ENCODE peak calls at places on chromosomes 3 and 15, in nine cellular contexts. Y, Z, H, V, X, O, L, P and W are unnamed samples.

GRCh38 chr3:70064194-70064787 is 64.8 kb downstream of the SAMMSON start:
- DNase-seq in H (no peak), Z (peak; percentile 42), X (no peak), L (peak; percentile 7), Y (no peak), P (peak; percentile 20), O (no peak), V (no peak), W (peak; percentile 43)

GRCh38 chr3:146334151-146334550 is 83.2 kb upstream of the PLSCR4 start:
- DNase-seq in O (no peak), L (no peak), H (no peak), Z (peak; percentile 39), X (peak; percentile 44), V (no peak), P (peak; percentile 25), Y (no peak), W (no peak)

GRCh38 chr3:179895367-179895766 is 141.4 kb downstream of the PEX5L start:
- DNase-seq in P (no peak), V (no peak), H (no peak), O (no peak), X (no peak), L (no peak), Z (no peak), Y (no peak), W (no peak)

GRCh38 chr15:82414536-82415191 is 15.0 kb upstream of the GOLGA6L9 start:
- DNase-seq in Z (no peak), O (no peak), X (no peak), V (no peak), L (no peak), H (no peak), Y (no peak), P (no peak), W (no peak)

GRCh38 chr15:52529940-52530339 is 1.3 kb upstream of the MYO5A start:
- DNase-seq in Y (no peak), P (no peak), O (no peak), H (no peak), V (no peak), Z (no peak), X (no peak), L (no peak), W (no peak)

GRCh38 chr3:126781889-126782491 is 78.0 kb downstream of the CHCHD6 start:
- DNase-seq in O (no peak), V (no peak), P (no peak), X (no peak), H (no peak), L (no peak), Z (no peak), Y (no peak), W (no peak)

GRCh38 chr3:153003860-153004259 is 158.2 kb upstream of the RAP2B start:
- DNase-seq in L (no peak), P (no peak), H (no peak), V (no peak), O (no peak), Z (no peak), Y (no peak), X (no peak), W (no peak)

GRCh38 chr15:33145447-33145846 is 49.1 kb downstream of the FMN1 start:
- DNase-seq in Y (no peak), Z (no peak), L (no peak), H (no peak), X (no peak), V (no peak), P (no peak), O (no peak), W (no peak)

DNA sequence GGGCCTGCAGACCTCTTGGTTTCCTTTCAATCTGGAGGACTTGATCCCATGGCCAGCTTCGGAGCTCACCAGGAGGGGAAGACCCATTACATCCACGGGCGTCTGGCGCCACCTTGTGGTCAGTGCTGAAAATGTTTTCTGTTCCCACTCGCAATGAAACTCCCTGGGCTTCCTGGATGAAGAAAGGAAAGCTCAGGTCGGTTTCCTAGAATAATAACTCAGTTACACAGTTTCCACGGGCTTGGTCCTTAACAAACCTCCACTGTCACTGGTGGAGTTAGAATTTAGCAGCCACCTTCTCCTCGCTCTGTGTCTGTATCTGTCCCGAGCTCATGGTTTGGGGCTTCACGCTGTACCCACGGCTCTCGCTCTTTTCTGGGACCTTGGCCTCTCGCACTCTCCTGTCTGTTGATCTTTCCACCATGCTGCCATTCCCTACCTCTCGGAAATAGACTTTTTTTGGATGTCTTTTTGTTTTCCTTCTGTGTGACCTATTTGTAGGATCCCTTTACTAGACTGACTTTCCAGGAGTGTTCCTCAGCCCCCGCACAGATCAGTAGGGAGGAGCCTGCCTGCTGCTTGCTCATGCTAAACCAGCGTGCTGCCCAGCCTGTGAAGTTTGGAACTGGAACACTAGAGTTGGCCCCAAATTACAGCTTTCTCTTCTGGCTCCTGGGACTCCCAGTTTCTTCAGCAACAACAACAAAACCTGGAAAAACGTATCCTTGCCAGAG is 56.3 kb downstream of the IL20RB start:
- DNase-seq in H (peak; percentile 94), P (peak; percentile 91), O (peak; percentile 65), Y (peak; percentile 91), X (peak; percentile 93), Z (peak; percentile 96), L (peak; percentile 79), V (peak; percentile 94), W (peak; percentile 77)
- TF ChIP-seq POLR2A in H (no peak), P (no peak), O (no peak), Y (peak; percentile 24), X (no peak), Z (no peak), L (peak; percentile 46), V (no peak), W (no peak)

GRCh38 chr15:40437754-40438687 is 2.7 kb upstream of the BAHD1 start:
- DNase-seq in Y (no peak), Z (peak; percentile 46), O (no peak), V (no peak), H (no peak), P (no peak), L (no peak), X (peak; percentile 43), W (peak; percentile 43)

GRCh38 chr15:40441012-40441735 is 421 bp downstream of the BAHD1 start:
- DNase-seq in L (peak; percentile 73), X (no peak), O (no peak), H (no peak), V (no peak), Y (peak; percentile 27), Z (no peak), P (no peak), W (peak; percentile 66)

GRCh38 chr15:40438712-40439111 is 2.0 kb upstream of the BAHD1 start:
- DNase-seq in X (peak; percentile 58), Y (no peak), H (no peak), O (no peak), P (no peak), Z (peak; percentile 60), V (no peak), L (no peak), W (no peak)

GRCh38 chr15:40440300-40441011 is at the start of gene BAHD1:
- DNase-seq in L (peak; percentile 98), V (peak; percentile 98), H (peak; percentile 97), X (peak; percentile 99), P (peak; percentile 96), O (peak; percentile 100), Z (peak; percentile 98), Y (peak; percentile 91), W (peak; percentile 97)

GRCh38 chr15:40439461-40440299 is 1.1 kb upstream of the BAHD1 start:
- DNase-seq in L (peak; percentile 69), Z (peak; percentile 81), X (peak; percentile 77), V (peak; percentile 68), Y (no peak), H (no peak), O (no peak), P (peak; percentile 57), W (peak; percentile 67)
- TF ChIP-seq POLR2A in L (peak; percentile 67), Z (no peak), X (peak; percentile 28), V (no peak), Y (no peak), H (no peak), O (no peak), P (no peak), W (no peak)

GRCh38 chr3:128878011-128878457 is 1.4 kb upstream of the ACAD9 start:
- DNase-seq in H (no peak), Y (no peak), O (no peak), Z (no peak), P (no peak), V (no peak), L (no peak), X (no peak), W (no peak)

GRCh38 chr3:128874481-128875180 is 4.8 kb upstream of the ACAD9 start:
- DNase-seq in O (no peak), H (no peak), L (no peak), Z (no peak), P (no peak), Y (no peak), X (no peak), V (no peak), W (no peak)

GRCh38 chr3:128873623-128874022 is 5.8 kb upstream of the ACAD9 start:
- DNase-seq in O (no peak), Y (no peak), Z (no peak), V (no peak), X (no peak), P (no peak), H (no peak), L (no peak), W (no peak)

GRCh38 chr3:128872744-128873143 is 6.7 kb upstream of the ACAD9 start:
- DNase-seq in H (no peak), Y (no peak), V (no peak), Z (no peak), L (no peak), P (no peak), O (no peak), X (no peak), W (peak; percentile 24)

GRCh38 chr3:128875556-128876120 is 3.8 kb upstream of the ACAD9 start:
- DNase-seq in V (peak; percentile 29), H (no peak), Y (no peak), Z (peak; percentile 63), P (no peak), X (no peak), O (no peak), L (peak; percentile 45), W (peak; percentile 66)
- TF ChIP-seq POLR2A in V (no peak), H (no peak), Y (no peak), Z (no peak), P (no peak), X (no peak), O (no peak), L (no peak), W (no peak)

GRCh38 chr3:47008851-47009224 is 29.4 kb downstream of the NBEAL2 start:
- DNase-seq in Y (no peak), Z (no peak), X (no peak), V (no peak), L (no peak), H (no peak), P (no peak), O (no peak), W (no peak)

GRCh38 chr3:47010050-47010712 is 30.7 kb downstream of the NBEAL2 start:
- DNase-seq in P (no peak), Y (no peak), L (no peak), Z (no peak), V (peak; percentile 11), O (no peak), H (peak; percentile 64), X (no peak), W (no peak)

GRCh38 chr3:47008258-47008671 is 28.8 kb downstream of the NBEAL2 start:
- DNase-seq in H (peak; percentile 62), Y (no peak), L (no peak), Z (no peak), P (no peak), V (peak; percentile 7), X (no peak), O (no peak), W (no peak)

GRCh38 chr3:47010910-47011309 is 31.4 kb downstream of the NBEAL2 start:
- DNase-seq in X (no peak), L (no peak), Z (no peak), Y (no peak), O (no peak), P (no peak), H (no peak), V (no peak), W (no peak)

GRCh38 chr3:47009225-47010049 is 30.0 kb downstream of the NBEAL2 start:
- DNase-seq in L (no peak), H (peak; percentile 92), V (peak; percentile 85), P (peak; percentile 91), X (peak; percentile 94), Y (peak; percentile 80), Z (peak; percentile 91), O (peak; percentile 97), W (peak; percentile 97)
- TF ChIP-seq POLR2A in L (no peak), H (peak; percentile 39), V (peak; percentile 59), P (peak; percentile 93), X (peak; percentile 91), Y (peak; percentile 90), Z (peak; percentile 25), O (no peak), W (peak; percentile 75)